ENCODE peak calls at places on chromosomes 12 and 14, in eight cellular contexts. A, T, Q, O, G, S, K and W are unnamed samples.

GRCh38 chr14:95725685-95726336 is 11.9 kb upstream of the TCL1A start:
- DNase-seq in G (peak), K (no peak), A (no peak), T (no peak), Q (no peak), O (no peak), S (no peak), W (no peak)

GRCh38 chr12:88908345-88908744 is 328.1 kb upstream of the KITLG start:
- DNase-seq in T (no peak), O (no peak), K (no peak), Q (no peak), S (no peak), G (no peak), A (no peak), W (no peak)

GRCh38 chr12:68481181-68481941 is 129.3 kb upstream of the RAP1B start:
- DNase-seq in A (no peak), T (no peak), K (no peak), O (no peak), Q (no peak), S (no peak), G (peak), W (no peak)

GRCh38 chr12:113274848-113275247 is 53.6 kb downstream of the TPCN1 start:
- DNase-seq in K (no peak), T (no peak), G (no peak), A (no peak), S (no peak), Q (no peak), O (no peak), W (peak)

GRCh38 chr14:61147898-61148549 is 133.1 kb downstream of the TMEM30B start:
- DNase-seq in T (peak), K (no peak), A (peak), S (no peak), G (no peak), Q (peak), O (peak), W (no peak)

GRCh38 chr12:120630139-120630895 is 10.1 kb upstream of the CABP1 start:
- DNase-seq in G (no peak), O (no peak), K (no peak), T (no peak), S (no peak), A (no peak), Q (no peak), W (peak)

GRCh38 chr12:6960291-6961277 is 9.4 kb downstream of the PTPN6 start:
- DNase-seq in A (no peak), O (no peak), K (peak), Q (no peak), T (no peak), G (no peak), S (no peak), W (no peak)

GRCh38 chr12:43241971-43242370 is 310.0 kb downstream of the ADAMTS20 start:
- DNase-seq in G (no peak), A (no peak), K (no peak), O (no peak), Q (no peak), S (no peak), T (no peak), W (no peak)

GRCh38 chr14:66099931-66100330 is 386.2 kb upstream of the CCDC196 start:
- DNase-seq in G (peak), O (no peak), Q (no peak), A (no peak), T (no peak), K (no peak), S (no peak), W (no peak)

GRCh38 chr14:46063872-46064271 is 587.7 kb downstream of the RPL10L start:
- DNase-seq in Q (no peak), G (no peak), K (no peak), A (no peak), T (no peak), S (no peak), O (no peak), W (peak)

GRCh38 chr14:92729632-92730358 is 18.6 kb downstream of the LGMN start:
- DNase-seq in T (peak), O (no peak), K (no peak), A (peak), G (no peak), S (no peak), Q (no peak), W (no peak)

GRCh38 chr14:89493877-89494634 is 77.0 kb upstream of the FOXN3 start:
- DNase-seq in A (peak), O (no peak), S (no peak), K (no peak), T (no peak), Q (no peak), G (peak), W (no peak)

GRCh38 chr12:2376855-2377657 is 324.3 kb downstream of the CACNA1C start:
- DNase-seq in T (no peak), G (no peak), K (peak), S (no peak), Q (no peak), O (no peak), A (no peak), W (no peak)

GRCh38 chr12:78146365-78146772 is 315.7 kb downstream of the NAV3 start:
- DNase-seq in O (no peak), Q (no peak), K (no peak), S (no peak), T (peak), G (no peak), A (no peak), W (no peak)

GRCh38 chr14:31806249-31806648 is 245.0 kb downstream of the NUBPL start:
- DNase-seq in T (no peak), S (no peak), G (no peak), K (no peak), O (no peak), A (no peak), Q (no peak), W (no peak)

GRCh38 chr14:90058876-90059458 is 2.8 kb upstream of the KCNK13 start:
- DNase-seq in T (peak), O (no peak), Q (no peak), S (no peak), A (no peak), G (no peak), K (no peak), W (no peak)

GRCh38 chr12:102249073-102249854 is 51.6 kb upstream of the PMCH start:
- DNase-seq in K (no peak), O (no peak), Q (no peak), S (no peak), G (no peak), T (peak), A (no peak), W (no peak)

GRCh38 chr12:65355461-65355860 is 77.0 kb downstream of the MSRB3 start:
- DNase-seq in A (no peak), Q (no peak), S (no peak), O (no peak), K (no peak), T (peak), G (no peak), W (no peak)

GRCh38 chr14:54127526-54127925 is 170.9 kb upstream of the BMP4 start:
- DNase-seq in K (no peak), S (no peak), T (peak), A (no peak), G (no peak), Q (no peak), O (no peak), W (no peak)

GRCh38 chr12:30624009-30624408 is 71.7 kb downstream of the IPO8 start:
- DNase-seq in O (no peak), K (no peak), A (no peak), G (no peak), S (no peak), T (no peak), Q (no peak), W (no peak)
- TF ChIP-seq CTCF in O (no peak), K (no peak), A (no peak), G (no peak), S (no peak), T (no peak), Q (no peak), W (no peak)

GRCh38 chr14:57533214-57533613 is 39.6 kb upstream of the CCDC198 start:
- DNase-seq in G (peak), S (no peak), A (no peak), Q (no peak), T (peak), K (no peak), O (no peak), W (no peak)
- TF ChIP-seq CTCF in G (peak), S (no peak), A (peak), Q (no peak), T (peak), K (peak), O (peak), W (peak)

GRCh38 chr12:50024804-50025186 is 499 bp downstream of the RACGAP1 start:
- DNase-seq in K (no peak), T (peak), G (peak), Q (no peak), O (no peak), A (no peak), S (no peak), W (no peak)

GRCh38 chr12:50026691-50027090 is 1.4 kb upstream of the RACGAP1 start:
- DNase-seq in Q (no peak), G (no peak), S (no peak), O (no peak), A (no peak), K (no peak), T (no peak), W (no peak)

GRCh38 chr12:50024227-50024626 is 1.1 kb downstream of the RACGAP1 start:
- DNase-seq in G (no peak), A (no peak), O (no peak), K (no peak), S (no peak), Q (no peak), T (no peak), W (no peak)

GRCh38 chr12:50022903-50023302 is 2.4 kb downstream of the RACGAP1 start:
- DNase-seq in K (no peak), O (no peak), A (no peak), Q (no peak), T (no peak), G (no peak), S (no peak), W (no peak)

GRCh38 chr12:50025187-50026059 is at the start of gene RACGAP1:
- DNase-seq in A (peak), T (peak), G (peak), S (peak), O (peak), Q (peak), K (peak), W (peak)
- TF ChIP-seq CTCF in A (no peak), T (no peak), G (no peak), S (no peak), O (no peak), Q (no peak), K (no peak), W (no peak)

GRCh38 chr14:24213866-24214652 is 771 bp upstream of the CHMP4A start:
- DNase-seq in G (no peak), K (no peak), O (no peak), A (no peak), Q (no peak), T (no peak), S (no peak), W (no peak)

GRCh38 chr14:24215495-24216344 is at the start of gene MDP1:
- DNase-seq in T (peak), K (peak), O (peak), G (peak), Q (peak), A (peak), S (peak), W (no peak)

GRCh38 chr14:24216345-24216699 is 456 bp upstream of the MDP1 start:
- DNase-seq in A (no peak), S (no peak), O (no peak), T (no peak), Q (no peak), G (no peak), K (no peak), W (no peak)

GRCh38 chr14:24211311-24211710 is 2.0 kb downstream of the CHMP4A start:
- DNase-seq in G (no peak), Q (no peak), S (no peak), A (no peak), T (no peak), O (no peak), K (no peak), W (no peak)

DNA sequence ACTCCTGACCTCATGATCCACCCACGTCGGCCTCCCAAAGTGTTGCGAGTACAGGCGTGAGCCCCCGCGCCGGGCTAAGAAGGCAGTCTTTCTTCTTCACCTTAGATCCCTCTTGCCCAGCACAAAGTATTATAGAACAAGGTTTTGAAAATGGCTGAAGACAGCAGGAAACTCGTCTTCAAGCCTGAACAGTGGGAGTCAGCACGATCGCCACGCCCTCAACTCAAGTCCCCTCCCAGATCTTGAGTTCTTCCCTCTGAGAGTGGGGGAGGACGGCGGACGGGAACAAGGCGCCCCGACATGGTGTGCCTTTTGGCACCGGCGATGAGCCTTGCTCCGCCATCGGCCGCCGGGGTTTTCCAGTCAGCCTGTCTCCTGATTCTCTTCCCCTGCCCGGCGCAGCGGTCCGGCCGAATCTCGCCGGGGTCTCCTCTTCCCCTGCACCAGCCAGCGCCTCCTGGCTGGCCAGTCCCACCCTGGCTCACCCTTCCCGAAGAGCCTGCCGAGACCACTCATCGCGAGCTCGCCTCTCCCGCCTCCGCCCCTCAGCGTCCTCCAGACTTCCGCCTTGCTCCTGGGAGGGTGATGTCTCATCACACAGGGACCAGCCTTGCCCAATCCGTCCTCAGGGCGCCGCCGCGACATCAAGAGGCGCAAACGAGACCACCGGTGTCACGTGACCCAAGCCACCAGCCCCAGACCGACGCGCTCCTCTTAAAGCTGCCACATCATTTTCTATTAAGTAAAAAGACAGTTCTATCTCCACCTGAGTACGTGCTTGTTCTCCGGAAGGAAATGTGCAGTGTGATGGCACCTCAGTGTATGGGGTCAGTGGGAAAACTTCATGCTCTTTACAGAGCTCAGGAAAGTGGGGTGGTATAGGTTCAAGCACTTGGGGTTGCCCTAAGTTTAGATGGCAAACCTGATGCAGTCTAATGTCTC is at the start of gene CHMP4A:
- DNase-seq in G (peak), Q (peak), O (peak), K (peak), T (peak), A (peak), S (peak), W (peak)
- TF ChIP-seq CTCF in G (no peak), Q (no peak), O (peak), K (no peak), T (no peak), A (peak), S (no peak), W (peak)

GRCh38 chr12:110037315-110037714 is 11.0 kb downstream of the C12orf76 start:
- DNase-seq in S (no peak), O (no peak), T (no peak), A (no peak), G (no peak), Q (no peak), K (no peak), W (no peak)
- TF ChIP-seq CTCF in S (no peak), O (no peak), T (no peak), A (no peak), G (no peak), Q (no peak), K (no peak), W (no peak)

DNA sequence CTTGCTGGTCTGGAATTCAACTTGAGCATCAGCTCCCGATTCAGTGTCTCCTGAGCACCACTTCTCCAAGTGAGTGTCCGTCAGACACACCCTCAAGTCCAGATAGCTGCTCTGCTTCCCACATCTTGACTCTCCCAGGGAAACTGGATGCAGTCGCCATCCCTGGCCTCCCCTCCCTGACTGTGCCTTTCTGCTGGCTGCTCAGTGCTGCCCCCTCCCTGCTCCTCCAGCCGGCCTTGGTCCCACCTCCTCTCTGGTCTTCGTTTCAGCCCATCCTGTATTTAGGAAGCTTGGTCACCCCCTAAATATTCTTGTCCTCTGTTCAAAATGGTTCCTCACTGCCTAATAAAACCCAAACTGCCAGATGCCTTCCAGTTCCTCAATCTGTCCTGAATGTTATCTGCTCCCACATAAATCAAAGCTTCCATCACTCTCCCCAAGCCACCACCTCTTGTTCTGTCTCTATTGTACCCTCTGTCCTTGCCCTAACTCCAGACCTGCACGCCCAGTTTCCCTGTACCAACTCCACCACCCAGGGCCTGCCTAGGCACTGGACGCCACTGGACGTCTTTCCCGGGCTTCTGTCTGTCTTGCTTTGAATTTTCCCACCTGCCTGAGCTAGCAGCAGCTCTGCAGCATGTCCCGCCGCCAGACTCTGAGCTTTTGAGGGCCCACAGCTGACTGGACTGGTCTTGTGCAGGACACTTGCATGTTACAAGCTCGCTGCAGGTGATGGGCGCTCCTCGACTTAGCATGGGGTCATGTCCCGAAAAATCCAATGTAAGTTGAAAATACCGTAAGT is 33.8 kb downstream of the CCDC92 start:
- DNase-seq in O (no peak), T (no peak), G (no peak), K (no peak), A (no peak), S (no peak), Q (no peak), W (no peak)
- TF ChIP-seq CTCF in O (peak), T (peak), G (peak), K (no peak), A (peak), S (no peak), Q (no peak), W (peak)

DNA sequence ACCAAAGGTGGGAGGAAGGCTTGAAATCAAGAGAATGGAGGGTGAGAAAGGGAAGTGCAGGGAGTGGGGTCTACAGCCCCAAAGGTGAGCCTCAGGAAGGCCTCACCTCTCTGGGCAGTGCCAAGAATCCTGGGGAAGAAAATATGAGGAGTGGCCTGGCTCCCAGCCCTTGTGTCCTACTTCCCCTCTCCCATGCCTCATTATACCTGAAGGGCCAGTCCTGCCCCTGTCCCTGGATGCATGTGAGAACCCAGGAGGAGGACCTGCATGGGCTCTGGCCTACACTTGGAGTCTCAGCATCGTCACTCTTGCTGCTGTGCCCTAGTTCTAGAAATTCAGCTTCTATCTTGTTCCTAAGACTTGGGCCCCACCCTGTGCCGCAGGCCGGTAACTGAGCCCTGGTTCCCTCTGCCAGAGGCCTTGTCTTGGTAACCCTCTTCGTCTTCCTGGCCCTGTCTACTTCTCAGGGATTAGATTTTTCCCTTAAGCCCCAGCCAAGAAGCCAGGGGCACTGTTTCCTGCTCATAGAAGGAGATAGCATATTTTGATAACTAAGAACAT is 10.9 kb upstream of the MYH7 start:
- DNase-seq in Q (peak), A (no peak), G (no peak), T (no peak), O (peak), K (no peak), S (no peak), W (no peak)
- TF ChIP-seq CTCF in Q (peak), A (no peak), G (no peak), T (no peak), O (peak), K (no peak), S (no peak), W (no peak)